ENCODE peak calls at places on chromosomes 6 and 20, in nine cellular contexts. V is endothelial cell of umbilical vein, M is GM23338, W is GM12878, T is spleen, A is transverse colon, P is HCT116, F is breast epithelium, C is SK-N-SH. L is an unnamed sample.

GRCh38 chr20:6637160-6637579 is 130.3 kb upstream of the BMP2 start:
- DNase-seq in P (no peak), W (no peak), C (no peak), A (no peak), F (no peak), V (no peak), T (no peak), M (peak), L (no peak)

GRCh38 chr20:44517454-44517853 is 4.4 kb downstream of the SERINC3 start:
- DNase-seq in V (no peak), M (no peak), A (no peak), F (no peak), T (no peak), C (no peak), W (no peak), P (no peak), L (no peak)

GRCh38 chr6:157974341-157974894 is 7.2 kb upstream of the SYNJ2 start:
- DNase-seq in F (no peak), P (no peak), A (no peak), V (no peak), T (no peak), C (no peak), W (no peak), M (no peak), L (no peak)

GRCh38 chr20:45096781-45097180 is 4.1 kb downstream of the KCNS1 start:
- DNase-seq in T (no peak), A (no peak), F (no peak), W (no peak), V (no peak), C (no peak), P (no peak), M (no peak), L (no peak)

GRCh38 chr6:92023410-92023940 is 1395.9 kb downstream of the EPHA7 start:
- DNase-seq in C (peak), M (no peak), P (no peak), F (no peak), V (no peak), T (no peak), A (no peak), W (no peak), L (no peak)

GRCh38 chr20:1491281-1491840 is at the start of gene SIRPB2:
- DNase-seq in C (no peak), V (peak), T (peak), W (no peak), P (no peak), M (no peak), F (no peak), A (peak), L (no peak)

GRCh38 chr20:34249291-34249690 is 8.1 kb downstream of the ASIP start:
- DNase-seq in V (no peak), W (peak), M (no peak), F (no peak), C (no peak), A (no peak), T (no peak), P (no peak), L (no peak)

GRCh38 chr20:52098186-52098585 is 93.4 kb downstream of the ZFP64 start:
- DNase-seq in P (no peak), M (no peak), T (no peak), A (no peak), F (no peak), V (no peak), W (no peak), C (no peak), L (no peak)

GRCh38 chr20:45798935-45799642 is 7.3 kb downstream of the DNTTIP1 start:
- DNase-seq in W (no peak), F (no peak), M (peak), P (no peak), A (peak), T (no peak), V (peak), C (peak), L (no peak)

GRCh38 chr20:32893878-32894483 is 35.3 kb downstream of the EFCAB8 start:
- DNase-seq in V (no peak), A (no peak), T (no peak), C (peak), P (no peak), F (no peak), W (no peak), M (peak), L (no peak)

GRCh38 chr6:107763959-107764358 is 60.2 kb downstream of the SCML4 start:
- DNase-seq in F (no peak), A (no peak), W (no peak), V (no peak), P (no peak), T (no peak), M (no peak), C (no peak), L (no peak)

GRCh38 chr6:157259443-157259842 is 63.9 kb downstream of the TMEM242 start:
- DNase-seq in C (no peak), A (no peak), V (no peak), T (peak), W (no peak), F (no peak), P (no peak), M (no peak), L (no peak)

GRCh38 chr6:29005183-29005885 is at the start of gene ZNF311:
- DNase-seq in F (no peak), C (peak), T (no peak), W (no peak), P (no peak), V (peak), A (peak), M (peak), L (no peak)

GRCh38 chr6:3427740-3428085 is 29.1 kb downstream of the SLC22A23 start:
- DNase-seq in P (no peak), W (no peak), T (no peak), A (peak), V (peak), M (no peak), F (peak), C (no peak), L (no peak)

GRCh38 chr6:148152244-148152643 is 190.4 kb upstream of the SASH1 start:
- DNase-seq in M (no peak), W (no peak), V (no peak), F (no peak), C (no peak), T (no peak), A (peak), P (no peak), L (no peak)

GRCh38 chr6:127464881-127465459 is 5.8 kb upstream of the KIAA0408 start:
- DNase-seq in T (no peak), P (peak), W (no peak), A (peak), V (peak), C (peak), F (no peak), M (peak), L (peak)

DNA sequence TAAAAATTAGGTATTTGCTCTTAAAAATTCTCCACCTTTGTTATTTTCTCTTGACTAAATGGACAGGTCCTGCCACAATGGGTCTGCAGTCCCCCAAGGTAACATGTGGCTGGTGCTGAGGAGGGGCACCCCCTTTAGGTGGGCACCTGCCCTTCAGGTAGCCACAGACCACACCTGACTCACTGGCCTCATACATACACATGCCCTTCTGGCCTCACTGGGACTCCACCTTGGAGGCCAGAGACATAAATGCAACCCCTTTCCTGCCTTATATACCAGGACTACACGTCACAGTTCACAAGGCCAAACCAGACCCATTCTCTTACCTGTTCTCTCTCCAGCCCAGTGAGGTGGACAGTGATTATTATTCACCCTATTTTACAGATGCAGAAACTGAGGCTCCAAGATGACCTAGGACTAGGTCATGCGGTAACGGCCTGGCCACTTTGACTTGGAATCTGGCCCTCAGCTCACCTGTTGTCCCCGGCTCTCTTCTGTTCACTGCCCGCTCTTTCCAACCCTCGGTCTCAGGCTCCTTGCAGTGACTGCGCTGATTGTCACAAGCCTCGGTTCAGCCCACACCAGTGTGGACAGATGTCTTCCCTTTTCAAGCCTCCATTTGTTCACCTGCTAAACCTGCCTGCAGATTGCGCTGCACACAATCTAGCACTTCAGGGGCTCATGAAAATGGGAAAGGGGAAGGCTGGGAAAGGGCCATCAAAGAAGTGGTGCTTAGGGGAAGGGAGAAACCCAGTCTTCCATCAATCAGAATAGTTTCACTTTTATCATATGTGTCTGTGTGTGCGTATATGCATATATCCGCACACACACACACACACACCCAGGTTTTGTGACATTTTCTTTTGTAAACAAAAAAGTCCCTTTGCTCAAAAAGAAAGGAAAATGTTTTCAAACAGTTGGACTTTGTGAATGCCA is 121.7 kb downstream of the BCAS1 start:
- DNase-seq in T (no peak), A (no peak), P (no peak), V (no peak), M (no peak), F (no peak), W (no peak), C (no peak), L (no peak)
- TF ChIP-seq POLR2AphosphoS5 in T (no peak), A (no peak), P (no peak), V (no peak), M (no peak), F (no peak), W (no peak), C (no peak), L (no peak)

GRCh38 chr20:10919549-10920140 is 245.8 kb upstream of the JAG1 start:
- DNase-seq in F (no peak), P (no peak), T (no peak), C (no peak), A (no peak), M (no peak), W (no peak), V (no peak), L (no peak)

GRCh38 chr20:10920396-10920795 is 246.6 kb upstream of the JAG1 start:
- DNase-seq in M (no peak), T (no peak), F (no peak), V (no peak), A (no peak), P (no peak), W (no peak), C (no peak), L (no peak)

GRCh38 chr20:10915815-10916214 is 242.0 kb upstream of the JAG1 start:
- DNase-seq in C (no peak), F (no peak), A (no peak), M (no peak), P (no peak), W (no peak), T (no peak), V (no peak), L (no peak)

GRCh38 chr20:10916312-10916711 is 242.5 kb upstream of the JAG1 start:
- DNase-seq in T (no peak), F (no peak), C (no peak), V (no peak), W (no peak), M (no peak), P (no peak), A (no peak), L (no peak)

DNA sequence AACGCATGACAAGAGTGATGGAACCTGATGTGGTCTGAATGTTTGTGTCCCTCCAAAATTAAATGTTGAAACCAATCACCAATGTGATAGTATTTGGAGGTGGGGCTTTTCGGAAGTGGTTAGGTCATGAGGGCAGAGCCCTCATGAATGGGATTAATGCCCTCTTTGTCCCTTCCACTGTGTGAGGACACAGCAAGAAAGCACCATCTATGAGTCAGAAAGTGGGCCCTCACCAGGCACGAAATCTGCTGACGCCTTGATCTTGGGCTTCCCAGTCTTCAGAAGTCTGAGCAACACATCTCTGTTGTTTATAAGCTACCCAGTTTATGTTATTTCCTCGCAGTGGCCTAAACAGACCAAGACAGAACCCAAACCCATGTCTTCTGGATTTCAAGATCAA is 244.0 kb upstream of the JAG1 start:
- DNase-seq in V (no peak), W (no peak), T (no peak), A (no peak), C (no peak), P (no peak), F (no peak), M (no peak), L (no peak)
- H3K27ac ChIP-seq in V (no peak), W (no peak), T (no peak), A (no peak), C (no peak), P (no peak), F (no peak), M (no peak), L (no peak)

DNA sequence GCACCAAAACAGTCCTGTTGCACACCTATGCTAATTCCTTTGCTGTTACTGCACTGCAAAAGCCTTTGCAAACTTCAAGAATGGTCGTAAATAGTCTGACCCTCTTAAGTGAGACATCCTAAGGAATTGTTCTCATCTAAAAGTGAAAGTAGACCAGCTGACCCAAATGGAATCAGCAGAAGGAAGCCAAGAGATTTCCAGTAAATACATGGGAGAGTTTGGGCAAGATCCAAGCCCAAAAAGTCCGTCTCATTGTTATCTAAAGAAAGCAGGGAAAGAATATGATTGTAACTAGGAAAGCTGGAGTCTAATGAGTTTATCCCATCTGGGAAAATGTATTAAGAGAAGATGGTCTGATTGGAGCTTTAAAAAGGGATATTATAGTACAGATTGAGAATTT is 43.0 kb upstream of the HIVEP1 start:
- DNase-seq in A (no peak), C (no peak), V (peak), P (no peak), F (no peak), W (no peak), M (no peak), T (no peak), L (no peak)
- TF ChIP-seq POLR2AphosphoS5 in A (peak), C (no peak), V (no peak), P (no peak), F (no peak), W (no peak), M (no peak), T (no peak), L (no peak)

DNA sequence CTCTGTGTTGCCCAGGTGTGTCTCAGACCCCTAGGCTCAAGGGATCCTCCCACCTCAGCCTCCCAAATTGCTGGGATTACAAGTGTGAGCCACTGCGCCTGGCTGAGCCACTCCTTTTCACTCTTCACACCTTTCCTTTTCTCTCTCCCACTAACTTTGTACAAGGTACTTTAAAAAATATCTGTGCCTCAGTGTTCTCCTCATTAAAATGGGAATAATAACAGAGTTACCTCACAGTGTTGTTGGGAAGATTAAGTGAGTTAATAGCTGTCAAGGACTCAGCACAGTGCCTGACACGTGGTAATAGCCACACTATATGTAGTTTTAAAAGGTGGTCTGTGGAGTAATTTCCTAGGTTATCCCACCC is 78.8 kb upstream of the NAA20 start:
- DNase-seq in M (no peak), P (no peak), C (no peak), T (no peak), A (no peak), F (no peak), V (no peak), W (no peak), L (no peak)
- H3K27ac ChIP-seq in M (no peak), P (no peak), C (no peak), T (no peak), A (no peak), F (peak), V (no peak), W (no peak), L (no peak)

DNA sequence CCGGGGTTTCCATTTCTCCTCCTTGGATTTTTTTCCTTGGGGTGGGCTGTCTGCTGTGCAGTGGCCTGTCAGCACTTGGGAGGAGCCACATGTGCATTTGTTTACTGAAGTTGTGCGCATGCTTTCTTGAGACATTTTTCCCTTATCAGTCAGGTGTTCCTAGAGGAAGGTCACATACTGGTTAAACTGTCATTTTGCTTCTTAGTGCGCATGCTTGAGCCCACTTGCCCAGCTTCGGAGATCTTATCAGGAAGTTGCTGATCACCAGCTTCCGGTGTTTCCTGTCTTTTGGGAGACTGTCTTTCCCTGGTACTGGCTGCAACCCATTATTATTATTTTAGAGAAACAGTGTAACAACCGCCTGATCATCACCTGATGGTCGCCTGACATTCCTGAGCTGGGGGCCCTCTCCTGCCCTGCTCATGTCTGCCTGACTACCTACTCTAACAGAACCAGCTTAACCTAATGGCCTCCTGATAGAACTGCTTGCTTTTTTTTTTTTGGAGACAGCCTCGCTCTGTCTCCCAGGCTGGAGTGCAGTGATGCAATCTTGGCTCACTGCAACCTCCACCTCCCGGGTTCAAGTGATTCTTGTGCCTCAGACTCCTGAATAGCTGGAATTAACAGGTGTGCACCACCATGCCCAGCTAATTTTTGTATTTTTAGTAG is 378 bp upstream of the ERVFRD-1 start:
- DNase-seq in V (peak), C (no peak), A (no peak), T (no peak), M (no peak), F (no peak), P (no peak), W (no peak), L (no peak)
- TF ChIP-seq POLR2AphosphoS5 in V (no peak), C (no peak), A (no peak), T (no peak), M (no peak), F (no peak), P (no peak), W (no peak), L (no peak)

GRCh38 chr6:41023114-41023513 is 15.9 kb downstream of the UNC5CL start:
- DNase-seq in A (no peak), F (no peak), T (no peak), V (no peak), W (no peak), M (no peak), C (peak), P (no peak), L (no peak)
- H3K27ac ChIP-seq in A (no peak), F (no peak), T (no peak), V (no peak), W (no peak), M (no peak), C (no peak), P (no peak), L (peak)